ENCODE peak calls at places on chromosome 7, in seven cellular contexts. One of them, this sample, is unnamed.

GRCh38 chr7:149063481-149063880 is 27.0 kb downstream of the ZNF786 start:
- DNase-seq in DND-41: no peak
- DNase-seq in CD4-positive, alpha-beta memory T cell: no peak
- DNase-seq in skeletal muscle cell: no peak
- DNase-seq in A549: no peak
- DNase-seq in keratinocyte: no peak
- DNase-seq in endodermal cell: no peak
- DNase-seq in this sample: no peak

GRCh38 chr7:12890586-12890985 is 203.2 kb downstream of the ARL4A start:
- DNase-seq in skeletal muscle cell: no peak
- DNase-seq in CD4-positive, alpha-beta memory T cell: no peak
- DNase-seq in keratinocyte: no peak
- DNase-seq in endodermal cell: no peak
- DNase-seq in DND-41: no peak
- DNase-seq in A549: no peak
- DNase-seq in this sample: no peak

GRCh38 chr7:30861612-30862011 is 50.0 kb upstream of the AQP1 start:
- DNase-seq in skeletal muscle cell: no peak
- DNase-seq in endodermal cell: no peak
- DNase-seq in A549: no peak
- DNase-seq in DND-41: no peak
- DNase-seq in keratinocyte: no peak
- DNase-seq in CD4-positive, alpha-beta memory T cell: no peak
- DNase-seq in this sample: no peak

GRCh38 chr7:131234719-131235488 is 92.8 kb upstream of the MKLN1 start:
- DNase-seq in endodermal cell: no peak
- DNase-seq in CD4-positive, alpha-beta memory T cell: no peak
- DNase-seq in DND-41: no peak
- DNase-seq in keratinocyte: no peak
- DNase-seq in A549: no peak
- DNase-seq in skeletal muscle cell: no peak
- DNase-seq in this sample: no peak

GRCh38 chr7:70238171-70238575 is 639.9 kb downstream of the AUTS2 start:
- DNase-seq in CD4-positive, alpha-beta memory T cell: no peak
- DNase-seq in DND-41: no peak
- DNase-seq in endodermal cell: no peak
- DNase-seq in skeletal muscle cell: no peak
- DNase-seq in keratinocyte: no peak
- DNase-seq in A549: no peak
- DNase-seq in this sample: no peak

GRCh38 chr7:33888206-33888605 is 17.1 kb upstream of the BMPER start:
- DNase-seq in DND-41: no peak
- DNase-seq in keratinocyte: peak
- DNase-seq in skeletal muscle cell: no peak
- DNase-seq in A549: no peak
- DNase-seq in endodermal cell: peak
- DNase-seq in CD4-positive, alpha-beta memory T cell: no peak
- DNase-seq in this sample: no peak

GRCh38 chr7:132210821-132211220 is 365.4 kb downstream of the PLXNA4 start:
- DNase-seq in A549: no peak
- DNase-seq in keratinocyte: no peak
- DNase-seq in DND-41: no peak
- DNase-seq in endodermal cell: no peak
- DNase-seq in skeletal muscle cell: no peak
- DNase-seq in CD4-positive, alpha-beta memory T cell: no peak
- DNase-seq in this sample: no peak

GRCh38 chr7:20783716-20784310 is 2.9 kb downstream of the SP8 start:
- DNase-seq in CD4-positive, alpha-beta memory T cell: no peak
- DNase-seq in keratinocyte: no peak
- DNase-seq in endodermal cell: peak
- DNase-seq in A549: no peak
- DNase-seq in skeletal muscle cell: no peak
- DNase-seq in DND-41: no peak
- DNase-seq in this sample: no peak

GRCh38 chr7:88306590-88307048 is at the start of gene STEAP4:
- DNase-seq in skeletal muscle cell: peak
- DNase-seq in A549: peak
- DNase-seq in keratinocyte: no peak
- DNase-seq in endodermal cell: peak
- DNase-seq in DND-41: no peak
- DNase-seq in CD4-positive, alpha-beta memory T cell: no peak
- DNase-seq in this sample: no peak

GRCh38 chr7:34991938-34992840 is 45.1 kb downstream of the DPY19L1 start:
- DNase-seq in A549: peak
- DNase-seq in endodermal cell: no peak
- DNase-seq in CD4-positive, alpha-beta memory T cell: peak
- DNase-seq in DND-41: no peak
- DNase-seq in keratinocyte: no peak
- DNase-seq in skeletal muscle cell: peak
- DNase-seq in this sample: no peak

GRCh38 chr7:44966731-44967538 is 11.9 kb downstream of the MYO1G start:
- DNase-seq in A549: no peak
- DNase-seq in CD4-positive, alpha-beta memory T cell: no peak
- DNase-seq in skeletal muscle cell: no peak
- DNase-seq in DND-41: no peak
- DNase-seq in endodermal cell: peak
- DNase-seq in keratinocyte: no peak
- DNase-seq in this sample: no peak

GRCh38 chr7:150793569-150794238 is 6.5 kb downstream of the TMEM176B start:
- DNase-seq in keratinocyte: no peak
- DNase-seq in DND-41: no peak
- DNase-seq in CD4-positive, alpha-beta memory T cell: no peak
- DNase-seq in skeletal muscle cell: no peak
- DNase-seq in A549: no peak
- DNase-seq in endodermal cell: no peak
- DNase-seq in this sample: no peak

GRCh38 chr7:117202511-117202910 is 120.3 kb downstream of the WNT2 start:
- DNase-seq in CD4-positive, alpha-beta memory T cell: no peak
- DNase-seq in endodermal cell: no peak
- DNase-seq in DND-41: no peak
- DNase-seq in A549: no peak
- DNase-seq in keratinocyte: no peak
- DNase-seq in skeletal muscle cell: no peak
- DNase-seq in this sample: no peak

GRCh38 chr7:49866076-49866735 is 92.8 kb downstream of the VWC2 start:
- DNase-seq in A549: no peak
- DNase-seq in CD4-positive, alpha-beta memory T cell: no peak
- DNase-seq in keratinocyte: peak
- DNase-seq in endodermal cell: peak
- DNase-seq in DND-41: no peak
- DNase-seq in skeletal muscle cell: no peak
- DNase-seq in this sample: no peak

GRCh38 chr7:107948645-107949442 is 54.1 kb downstream of the LAMB1 start:
- DNase-seq in A549: peak
- DNase-seq in keratinocyte: no peak
- DNase-seq in CD4-positive, alpha-beta memory T cell: no peak
- DNase-seq in skeletal muscle cell: peak
- DNase-seq in DND-41: no peak
- DNase-seq in endodermal cell: no peak
- DNase-seq in this sample: no peak

GRCh38 chr7:157795631-157796030 is 458.8 kb downstream of the DNAJB6 start:
- DNase-seq in skeletal muscle cell: no peak
- DNase-seq in A549: no peak
- DNase-seq in endodermal cell: no peak
- DNase-seq in CD4-positive, alpha-beta memory T cell: no peak
- DNase-seq in keratinocyte: no peak
- DNase-seq in DND-41: no peak
- DNase-seq in this sample: no peak

GRCh38 chr7:101816499-101817030 is 861 bp upstream of the CUX1 start:
- DNase-seq in keratinocyte: no peak
- DNase-seq in A549: peak
- DNase-seq in endodermal cell: peak
- DNase-seq in CD4-positive, alpha-beta memory T cell: no peak
- DNase-seq in skeletal muscle cell: no peak
- DNase-seq in DND-41: peak
- DNase-seq in this sample: no peak

GRCh38 chr7:142873281-142873784 is 12.2 kb downstream of the TRPV6 start:
- DNase-seq in endodermal cell: peak
- DNase-seq in skeletal muscle cell: no peak
- DNase-seq in DND-41: peak
- DNase-seq in keratinocyte: no peak
- DNase-seq in CD4-positive, alpha-beta memory T cell: no peak
- DNase-seq in A549: peak
- DNase-seq in this sample: peak

GRCh38 chr7:142584765-142585164 is 164.5 kb upstream of the PRSS1 start:
- DNase-seq in CD4-positive, alpha-beta memory T cell: no peak
- DNase-seq in endodermal cell: no peak
- DNase-seq in keratinocyte: no peak
- DNase-seq in A549: no peak
- DNase-seq in DND-41: no peak
- DNase-seq in skeletal muscle cell: no peak
- DNase-seq in this sample: no peak

GRCh38 chr7:2661602-2662272 is 26.3 kb upstream of the AMZ1 start:
- DNase-seq in skeletal muscle cell: no peak
- DNase-seq in CD4-positive, alpha-beta memory T cell: no peak
- DNase-seq in keratinocyte: no peak
- DNase-seq in DND-41: no peak
- DNase-seq in A549: no peak
- DNase-seq in endodermal cell: peak
- DNase-seq in this sample: no peak

GRCh38 chr7:130481898-130482297 is 10.0 kb upstream of the MEST start:
- DNase-seq in DND-41: no peak
- DNase-seq in keratinocyte: no peak
- DNase-seq in skeletal muscle cell: no peak
- DNase-seq in CD4-positive, alpha-beta memory T cell: no peak
- DNase-seq in endodermal cell: peak
- DNase-seq in A549: no peak
- DNase-seq in this sample: no peak

GRCh38 chr7:128000048-128000447 is 31.2 kb downstream of the LRRC4 start:
- DNase-seq in DND-41: no peak
- DNase-seq in CD4-positive, alpha-beta memory T cell: no peak
- DNase-seq in endodermal cell: no peak
- DNase-seq in keratinocyte: no peak
- DNase-seq in skeletal muscle cell: no peak
- DNase-seq in A549: no peak
- DNase-seq in this sample: no peak

GRCh38 chr7:155371884-155372781 is 74.5 kb downstream of the INSIG1 start:
- DNase-seq in endodermal cell: peak
- DNase-seq in A549: peak
- DNase-seq in DND-41: no peak
- DNase-seq in keratinocyte: no peak
- DNase-seq in skeletal muscle cell: no peak
- DNase-seq in CD4-positive, alpha-beta memory T cell: no peak
- DNase-seq in this sample: no peak

DNA sequence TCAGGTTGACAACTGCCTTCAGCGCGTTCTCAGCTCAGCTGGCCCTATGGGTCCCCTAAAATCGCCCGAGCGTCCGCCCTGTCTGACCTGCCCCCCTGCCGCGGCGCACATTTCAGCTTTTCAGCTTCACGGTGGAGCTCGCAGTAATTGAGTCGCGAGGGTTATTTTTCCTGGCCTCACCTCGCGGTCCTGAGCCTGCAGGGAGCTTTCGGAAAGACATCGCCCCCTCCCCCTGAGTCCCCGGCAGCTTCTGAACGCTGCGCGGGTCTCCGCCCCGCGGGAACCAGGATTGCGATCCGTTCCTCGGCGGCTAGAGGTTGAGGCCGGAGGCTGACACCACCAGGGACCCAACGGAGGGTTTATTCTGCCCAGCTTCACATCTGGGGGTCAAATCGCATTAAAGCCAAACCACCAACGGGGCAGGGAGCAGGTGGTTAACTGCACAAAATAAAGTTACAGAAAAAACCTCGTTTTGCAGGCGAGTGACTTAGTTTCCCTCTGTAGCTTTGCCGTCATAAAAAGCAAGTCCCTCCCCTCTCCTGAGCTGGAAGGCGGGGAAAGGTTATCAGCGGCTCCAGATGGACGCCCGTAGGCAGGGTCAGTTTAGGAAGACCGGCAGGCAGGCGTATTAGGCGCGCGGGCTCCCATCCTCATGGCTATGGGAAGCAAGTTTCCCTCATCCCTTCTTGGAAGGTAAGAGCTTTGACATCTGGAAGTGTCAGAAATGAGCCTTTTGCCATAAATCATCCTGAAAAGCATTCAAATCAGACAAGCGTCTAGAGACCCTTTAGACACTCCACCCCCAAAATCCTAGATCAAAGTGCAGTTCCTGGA is 10.9 kb downstream of the TWIST1 start:
- DNase-seq in endodermal cell: peak
- DNase-seq in CD4-positive, alpha-beta memory T cell: no peak
- DNase-seq in keratinocyte: no peak
- DNase-seq in A549: no peak
- DNase-seq in skeletal muscle cell: no peak
- DNase-seq in DND-41: no peak
- DNase-seq in this sample: no peak
- H3K4me3 ChIP-seq in endodermal cell: peak
- H3K4me3 ChIP-seq in CD4-positive, alpha-beta memory T cell: no peak
- H3K4me3 ChIP-seq in keratinocyte: no peak
- H3K4me3 ChIP-seq in A549: no peak
- H3K4me3 ChIP-seq in skeletal muscle cell: peak
- H3K4me3 ChIP-seq in DND-41: no peak
- H3K4me3 ChIP-seq in this sample: no peak

DNA sequence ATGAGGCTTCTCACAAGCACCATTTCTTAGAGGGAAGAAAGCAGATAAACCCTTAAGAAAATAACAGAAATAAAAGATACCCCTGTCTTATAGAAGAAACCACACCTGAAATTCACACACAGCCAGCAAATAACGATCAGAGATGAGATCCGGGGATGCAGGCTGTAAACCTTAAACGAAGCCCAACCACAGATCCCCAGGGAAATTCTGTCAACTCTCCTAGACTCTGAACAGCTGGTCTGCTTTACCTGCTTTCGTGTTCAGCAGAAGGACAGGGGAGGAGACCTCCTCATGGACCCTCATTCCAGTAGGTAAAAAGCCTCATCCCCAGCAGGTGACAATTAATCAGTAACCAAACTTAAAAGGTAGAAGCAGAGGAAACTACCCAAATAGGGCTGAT is 45.0 kb downstream of the VOPP1 start:
- DNase-seq in CD4-positive, alpha-beta memory T cell: no peak
- DNase-seq in DND-41: no peak
- DNase-seq in endodermal cell: no peak
- DNase-seq in keratinocyte: no peak
- DNase-seq in A549: no peak
- DNase-seq in skeletal muscle cell: no peak
- DNase-seq in this sample: no peak
- H3K4me3 ChIP-seq in CD4-positive, alpha-beta memory T cell: no peak
- H3K4me3 ChIP-seq in DND-41: no peak
- H3K4me3 ChIP-seq in endodermal cell: no peak
- H3K4me3 ChIP-seq in keratinocyte: no peak
- H3K4me3 ChIP-seq in A549: no peak
- H3K4me3 ChIP-seq in skeletal muscle cell: no peak
- H3K4me3 ChIP-seq in this sample: no peak

DNA sequence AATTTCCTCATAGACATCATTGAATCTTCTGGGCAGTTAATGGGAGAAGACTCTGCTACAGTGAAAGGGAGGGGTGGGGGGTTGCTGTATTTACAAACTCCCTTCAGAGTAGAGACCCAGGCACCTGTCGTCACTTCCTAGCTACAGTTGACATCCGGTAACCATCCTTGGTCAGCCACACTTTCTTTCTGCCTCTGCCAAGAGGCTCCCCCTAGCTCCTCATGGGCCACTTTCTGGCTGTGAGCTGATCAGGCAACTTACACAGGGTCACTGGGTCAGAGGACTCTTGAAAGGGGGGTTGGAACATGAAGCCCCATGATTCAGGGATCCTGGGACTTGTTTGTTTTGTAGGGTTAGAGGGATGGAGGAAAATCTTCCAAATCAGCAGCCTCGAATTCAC is 1.2 kb downstream of the TECPR1 start:
- DNase-seq in A549: no peak
- DNase-seq in endodermal cell: no peak
- DNase-seq in DND-41: peak
- DNase-seq in keratinocyte: no peak
- DNase-seq in skeletal muscle cell: no peak
- DNase-seq in CD4-positive, alpha-beta memory T cell: peak
- DNase-seq in this sample: peak
- H3K4me3 ChIP-seq in A549: no peak
- H3K4me3 ChIP-seq in endodermal cell: peak
- H3K4me3 ChIP-seq in DND-41: no peak
- H3K4me3 ChIP-seq in keratinocyte: no peak
- H3K4me3 ChIP-seq in skeletal muscle cell: no peak
- H3K4me3 ChIP-seq in CD4-positive, alpha-beta memory T cell: peak
- H3K4me3 ChIP-seq in this sample: peak

GRCh38 chr7:103343332-103343731 is 1.2 kb downstream of the DNAJC2 start:
- DNase-seq in A549: no peak
- DNase-seq in keratinocyte: no peak
- DNase-seq in skeletal muscle cell: no peak
- DNase-seq in endodermal cell: no peak
- DNase-seq in DND-41: no peak
- DNase-seq in CD4-positive, alpha-beta memory T cell: no peak
- DNase-seq in this sample: no peak
- H3K4me3 ChIP-seq in A549: peak
- H3K4me3 ChIP-seq in keratinocyte: peak
- H3K4me3 ChIP-seq in skeletal muscle cell: peak
- H3K4me3 ChIP-seq in endodermal cell: peak
- H3K4me3 ChIP-seq in DND-41: peak
- H3K4me3 ChIP-seq in CD4-positive, alpha-beta memory T cell: peak
- H3K4me3 ChIP-seq in this sample: peak

This sample was measured in Jurkat, Clone E6-1.